ENCODE peak calls at places on chromosome 19, in five cellular contexts. One of them, this sample, is unnamed.

GRCh38 chr19:9936151-9937000 is at the start of gene OLFM2:
- DNase-seq in cardiac muscle cell: no peak
- DNase-seq in WTC11: peak
- DNase-seq in mammary epithelial cell: no peak
- DNase-seq in CD8-positive, alpha-beta memory T cell: no peak
- DNase-seq in this sample: no peak

GRCh38 chr19:6204866-6205723 is 69.6 kb downstream of the ACSBG2 start:
- DNase-seq in WTC11: no peak
- DNase-seq in mammary epithelial cell: no peak
- DNase-seq in CD8-positive, alpha-beta memory T cell: no peak
- DNase-seq in cardiac muscle cell: no peak
- DNase-seq in this sample: no peak

GRCh38 chr19:18484992-18485391 is 36.9 kb downstream of the ELL start:
- DNase-seq in WTC11: no peak
- DNase-seq in cardiac muscle cell: no peak
- DNase-seq in mammary epithelial cell: no peak
- DNase-seq in CD8-positive, alpha-beta memory T cell: no peak
- DNase-seq in this sample: no peak

GRCh38 chr19:41449079-41449864 is 6.3 kb downstream of the ERICH4 start:
- DNase-seq in mammary epithelial cell: peak
- DNase-seq in cardiac muscle cell: peak
- DNase-seq in WTC11: peak
- DNase-seq in CD8-positive, alpha-beta memory T cell: peak
- DNase-seq in this sample: peak

GRCh38 chr19:6969490-6969889 is 51.7 kb downstream of the MBD3L2B start:
- DNase-seq in cardiac muscle cell: no peak
- DNase-seq in CD8-positive, alpha-beta memory T cell: no peak
- DNase-seq in WTC11: no peak
- DNase-seq in mammary epithelial cell: no peak
- DNase-seq in this sample: no peak

GRCh38 chr19:3914199-3914598 is 18.7 kb upstream of the NMRK2 start:
- DNase-seq in CD8-positive, alpha-beta memory T cell: no peak
- DNase-seq in mammary epithelial cell: no peak
- DNase-seq in cardiac muscle cell: no peak
- DNase-seq in WTC11: no peak
- DNase-seq in this sample: no peak

GRCh38 chr19:20999731-21000352 is 20.6 kb upstream of the ZNF430 start:
- DNase-seq in cardiac muscle cell: peak
- DNase-seq in WTC11: peak
- DNase-seq in mammary epithelial cell: peak
- DNase-seq in CD8-positive, alpha-beta memory T cell: peak
- DNase-seq in this sample: no peak

GRCh38 chr19:50377051-50377441 is 789 bp downstream of the NR1H2 start:
- DNase-seq in cardiac muscle cell: no peak
- DNase-seq in mammary epithelial cell: no peak
- DNase-seq in CD8-positive, alpha-beta memory T cell: peak
- DNase-seq in WTC11: peak
- DNase-seq in this sample: no peak

GRCh38 chr19:45112111-45112827 is 19.3 kb downstream of the PPP1R37 start:
- DNase-seq in mammary epithelial cell: no peak
- DNase-seq in cardiac muscle cell: no peak
- DNase-seq in WTC11: no peak
- DNase-seq in CD8-positive, alpha-beta memory T cell: no peak
- DNase-seq in this sample: no peak

GRCh38 chr19:2034729-2035589 is 16.1 kb downstream of the MKNK2 start:
- DNase-seq in WTC11: peak
- DNase-seq in mammary epithelial cell: no peak
- DNase-seq in CD8-positive, alpha-beta memory T cell: peak
- DNase-seq in cardiac muscle cell: peak
- DNase-seq in this sample: no peak

GRCh38 chr19:28426902-28427232 is 786.1 kb downstream of the UQCRFS1 start:
- DNase-seq in CD8-positive, alpha-beta memory T cell: no peak
- DNase-seq in mammary epithelial cell: peak
- DNase-seq in WTC11: no peak
- DNase-seq in cardiac muscle cell: peak
- DNase-seq in this sample: no peak

GRCh38 chr19:3585301-3586123 is at the start of gene GIPC3:
- DNase-seq in CD8-positive, alpha-beta memory T cell: no peak
- DNase-seq in WTC11: peak
- DNase-seq in cardiac muscle cell: no peak
- DNase-seq in mammary epithelial cell: no peak
- DNase-seq in this sample: no peak

This sample was measured in HS-27A.